ENCODE peak calls at places on chromosome 3, in nine cellular contexts. F is bronchial epithelial cell; Z is mesendoderm; E is mesenchymal stem cell; I is kidney glomerular epithelial cell; Q is pancreas; N is stimulated activated CD4-positive, alpha-beta T cell treated with anti-CD3 and anti-CD28 coated beads, Interleukin-2, amount 100 ng/mL, for 24 hours; K is retina; G is amniotic stem cell. L is an unnamed sample.

GRCh38 chr3:107045791-107046190 is 331.4 kb upstream of the CCDC54 start:
- DNase-seq in F (no peak), N (no peak), G (no peak), E (no peak), Z (no peak), K (no peak), I (no peak), Q (no peak), L (no peak)

GRCh38 chr3:189157232-189158007 is 14.4 kb upstream of the TPRG1 start:
- DNase-seq in E (no peak), N (no peak), Q (no peak), G (no peak), Z (no peak), K (no peak), F (peak), I (no peak), L (no peak)

GRCh38 chr3:44862221-44862637 is 517 bp downstream of the TMEM42 start:
- DNase-seq in Z (peak), N (no peak), I (no peak), G (no peak), Q (peak), E (peak), K (peak), F (peak), L (no peak)

GRCh38 chr3:47002490-47003410 is 23.3 kb downstream of the NBEAL2 start:
- DNase-seq in Z (peak), F (no peak), K (no peak), N (no peak), Q (no peak), I (no peak), E (no peak), G (no peak), L (no peak)

GRCh38 chr3:5181479-5182141 is 5.9 kb upstream of the EDEM1 start:
- DNase-seq in Q (no peak), I (no peak), E (no peak), Z (no peak), K (no peak), F (no peak), N (no peak), G (no peak), L (no peak)

GRCh38 chr3:50089603-50089945 is 855 bp downstream of the RBM5 start:
- DNase-seq in K (no peak), E (peak), N (no peak), I (peak), Q (no peak), Z (peak), F (peak), G (no peak), L (peak)

GRCh38 chr3:47225310-47225906 is 57.2 kb downstream of the KIF9 start:
- DNase-seq in I (no peak), E (peak), F (peak), K (no peak), Z (peak), Q (no peak), G (peak), N (no peak), L (no peak)

GRCh38 chr3:149572796-149573414 is 84.9 kb downstream of the WWTR1 start:
- DNase-seq in K (no peak), I (peak), N (no peak), E (peak), Z (no peak), G (peak), F (peak), Q (no peak), L (peak)

GRCh38 chr3:110243081-110243480 is 828.5 kb upstream of the NECTIN3 start:
- DNase-seq in I (no peak), F (peak), N (no peak), Q (no peak), E (peak), K (no peak), Z (no peak), G (no peak), L (no peak)

GRCh38 chr3:148075829-148076716 is 621.6 kb upstream of the AGTR1 start:
- DNase-seq in Q (no peak), N (no peak), Z (peak), E (peak), G (peak), I (peak), K (peak), F (peak), L (peak)

GRCh38 chr3:139302084-139302800 is 41.6 kb upstream of the MRPS22 start:
- DNase-seq in N (no peak), G (peak), E (peak), Z (peak), I (peak), K (no peak), Q (peak), F (peak), L (peak)

GRCh38 chr3:14329116-14329830 is 73.1 kb upstream of the SLC6A6 start:
- DNase-seq in E (peak), K (peak), G (no peak), Z (peak), I (peak), Q (no peak), F (peak), N (no peak), L (no peak)

GRCh38 chr3:172811099-172811498 is 60.6 kb downstream of the ECT2 start:
- DNase-seq in F (no peak), G (no peak), E (no peak), N (no peak), Q (no peak), Z (no peak), I (no peak), K (no peak), L (no peak)

GRCh38 chr3:150447084-150447483 is 39.0 kb downstream of the TSC22D2 start:
- DNase-seq in I (no peak), Z (no peak), F (no peak), G (no peak), N (no peak), K (no peak), Q (no peak), E (peak), L (no peak)

GRCh38 chr3:45560270-45561020 is 34.1 kb upstream of the LIMD1 start:
- DNase-seq in Z (no peak), N (no peak), E (peak), Q (no peak), F (no peak), I (no peak), K (no peak), G (no peak), L (no peak)

GRCh38 chr3:4972652-4973643 is 6.3 kb upstream of the BHLHE40 start:
- DNase-seq in E (no peak), G (no peak), K (no peak), Z (no peak), F (no peak), Q (no peak), N (no peak), I (peak), L (no peak)

GRCh38 chr3:775178-775885 is 317.5 kb upstream of the CNTN6 start:
- DNase-seq in F (peak), E (no peak), I (no peak), G (no peak), K (no peak), Q (no peak), N (no peak), Z (no peak), L (no peak)

GRCh38 chr3:113531826-113532697 is at the start of gene SIDT1:
- DNase-seq in Z (peak), F (peak), E (peak), I (peak), N (peak), G (no peak), K (no peak), Q (peak), L (peak)

GRCh38 chr3:13138566-13139145 is 65.4 kb upstream of the IQSEC1 start:
- DNase-seq in F (no peak), Q (no peak), N (no peak), G (no peak), I (no peak), Z (no peak), K (no peak), E (no peak), L (no peak)

GRCh38 chr3:53232641-53233377 is 23.0 kb downstream of the TKT start:
- DNase-seq in G (no peak), Q (no peak), Z (no peak), N (no peak), K (no peak), E (no peak), I (no peak), F (no peak), L (no peak)

GRCh38 chr3:188421151-188421821 is 267.3 kb downstream of the LPP start:
- DNase-seq in E (peak), I (peak), Q (no peak), Z (no peak), G (peak), N (no peak), F (peak), K (no peak), L (peak)

GRCh38 chr3:107847791-107848190 is 243.0 kb downstream of the CD47 start:
- DNase-seq in I (no peak), E (no peak), Q (no peak), G (no peak), N (no peak), K (no peak), F (no peak), Z (no peak), L (no peak)

GRCh38 chr3:43533009-43533408 is 88.8 kb downstream of the ANO10 start:
- DNase-seq in Z (no peak), I (no peak), G (no peak), Q (no peak), F (no peak), N (no peak), E (no peak), K (no peak), L (no peak)

GRCh38 chr3:5197022-5197421 is 9.5 kb downstream of the EDEM1 start:
- DNase-seq in Q (no peak), I (peak), K (no peak), G (no peak), E (peak), F (peak), Z (no peak), N (no peak), L (no peak)

GRCh38 chr3:133393204-133393603 is 6.7 kb upstream of the BFSP2 start:
- DNase-seq in E (no peak), K (no peak), F (peak), Z (peak), G (no peak), I (no peak), N (no peak), Q (no peak), L (no peak)

GRCh38 chr3:71714595-71714994 is 10.6 kb downstream of the EIF4E3 start:
- DNase-seq in K (no peak), I (no peak), G (no peak), F (no peak), Z (no peak), Q (no peak), E (no peak), N (no peak), L (no peak)

GRCh38 chr3:16900779-16901440 is 16.2 kb downstream of the PLCL2 start:
- DNase-seq in Q (no peak), N (no peak), G (no peak), Z (no peak), K (no peak), E (no peak), F (no peak), I (no peak), L (no peak)

GRCh38 chr3:188568750-188569149 is 414.8 kb downstream of the LPP start:
- DNase-seq in K (no peak), G (no peak), N (no peak), F (no peak), E (no peak), Q (no peak), I (no peak), Z (no peak), L (no peak)

GRCh38 chr3:46733026-46733800 is 15.5 kb upstream of the PRSS50 start:
- DNase-seq in N (peak), E (no peak), K (no peak), Q (no peak), I (no peak), G (no peak), F (peak), Z (peak), L (no peak)

GRCh38 chr3:99716463-99716995 is 78.1 kb downstream of the COL8A1 start:
- DNase-seq in N (no peak), G (no peak), I (no peak), E (no peak), Q (no peak), F (no peak), Z (peak), K (no peak), L (no peak)

GRCh38 chr3:8446845-8447244 is 54.8 kb upstream of the LMCD1 start:
- DNase-seq in Q (no peak), K (no peak), F (peak), E (no peak), Z (no peak), G (no peak), N (no peak), I (no peak), L (no peak)

GRCh38 chr3:95387242-95388021 is 1324.6 kb downstream of the NSUN3 start:
- DNase-seq in N (no peak), I (no peak), G (no peak), K (no peak), Q (no peak), Z (peak), E (no peak), F (no peak), L (no peak)

GRCh38 chr3:194300392-194300758 is 50.8 kb downstream of the CPN2 start:
- DNase-seq in G (no peak), K (no peak), Z (peak), N (no peak), Q (peak), I (no peak), F (peak), E (peak), L (peak)

GRCh38 chr3:57709559-57709958 is 16.7 kb upstream of the DENND6A start:
- DNase-seq in E (no peak), N (no peak), I (no peak), K (no peak), Z (no peak), G (no peak), Q (no peak), F (peak), L (no peak)

GRCh38 chr3:118098818-118099217 is 935.8 kb downstream of the IGSF11 start:
- DNase-seq in N (no peak), G (no peak), E (no peak), Q (no peak), F (no peak), I (no peak), K (no peak), Z (no peak), L (no peak)

GRCh38 chr3:126197854-126198584 is 17.6 kb upstream of the ALDH1L1 start:
- DNase-seq in Z (peak), I (peak), K (peak), F (peak), E (peak), N (peak), G (no peak), Q (peak), L (peak)

GRCh38 chr3:119602676-119603075 is 5.0 kb downstream of the PLA1A start:
- DNase-seq in Z (no peak), I (no peak), Q (no peak), G (no peak), F (no peak), E (no peak), K (no peak), N (no peak), L (no peak)

L was measured in ACHN.